ENCODE peak calls at places on chromosomes 12 and 14, in five cellular contexts. D, E, M, A and T are unnamed samples.

GRCh38 chr12:85448548-85449139 is 168.6 kb downstream of the ALX1 start:
- DNase-seq in D (no peak), E (no peak), M (no peak), A (no peak), T (no peak)

GRCh38 chr14:52059614-52060013 is 9.2 kb downstream of the NID2 start:
- DNase-seq in D (no peak), E (no peak), M (no peak), A (no peak), T (no peak)

GRCh38 chr12:122840580-122841513 is 5.6 kb downstream of the HIP1R start:
- DNase-seq in D (no peak), E (no peak), M (no peak), A (peak), T (no peak)

GRCh38 chr14:51957950-51958349 is 31.4 kb upstream of the RTRAF start:
- DNase-seq in D (no peak), E (no peak), M (no peak), A (peak), T (no peak)

GRCh38 chr14:91128699-91129098 is 14.8 kb downstream of the DGLUCY start:
- DNase-seq in D (no peak), E (no peak), M (no peak), A (no peak), T (no peak)

GRCh38 chr14:97411938-97412612 is 614.9 kb downstream of the VRK1 start:
- DNase-seq in D (no peak), E (no peak), M (no peak), A (no peak), T (no peak)

GRCh38 chr12:104494137-104494815 is 37.5 kb downstream of the CHST11 start:
- DNase-seq in D (no peak), E (no peak), M (no peak), A (no peak), T (no peak)

GRCh38 chr14:88630565-88630964 is 67.7 kb downstream of the ZC3H14 start:
- DNase-seq in D (no peak), E (no peak), M (no peak), A (no peak), T (peak)

GRCh38 chr14:81400202-81400678 is at the start of gene STON2:
- DNase-seq in D (no peak), E (no peak), M (no peak), A (no peak), T (no peak)

GRCh38 chr14:26163761-26164160 is 434.1 kb downstream of the NOVA1 start:
- DNase-seq in D (no peak), E (no peak), M (no peak), A (no peak), T (peak)

GRCh38 chr14:53233399-53233798 is 80.3 kb upstream of the DDHD1 start:
- DNase-seq in D (no peak), E (no peak), M (no peak), A (no peak), T (no peak)

GRCh38 chr12:22662356-22662755 is 37.4 kb downstream of the ETNK1 start:
- DNase-seq in D (no peak), E (no peak), M (no peak), A (no peak), T (no peak)

GRCh38 chr12:1970331-1970900 is 33.8 kb downstream of the DCP1B start:
- DNase-seq in D (no peak), E (no peak), M (no peak), A (no peak), T (no peak)

GRCh38 chr12:75712223-75712622 is 200.8 kb upstream of the KRR1 start:
- DNase-seq in D (no peak), E (no peak), M (no peak), A (no peak), T (no peak)

GRCh38 chr12:39752482-39753147 is 133.0 kb upstream of the ABCD2 start:
- DNase-seq in D (no peak), E (no peak), M (no peak), A (no peak), T (no peak)

GRCh38 chr14:72060917-72061316 is 128.7 kb downstream of the RGS6 start:
- DNase-seq in D (no peak), E (no peak), M (no peak), A (no peak), T (no peak)

GRCh38 chr12:104482113-104482512 is 25.4 kb downstream of the CHST11 start:
- DNase-seq in D (no peak), E (no peak), M (no peak), A (no peak), T (no peak)

GRCh38 chr14:88247228-88247627 is 75.8 kb downstream of the KCNK10 start:
- DNase-seq in D (no peak), E (no peak), M (no peak), A (no peak), T (no peak)

GRCh38 chr12:108337235-108338223 is 1.6 kb downstream of the CMKLR1 start:
- DNase-seq in D (no peak), E (no peak), M (no peak), A (peak), T (no peak)

GRCh38 chr12:76346798-76347420 is 1.3 kb downstream of the BBS10 start:
- DNase-seq in D (peak), E (no peak), M (no peak), A (peak), T (no peak)

GRCh38 chr14:20652996-20653975 is 11.8 kb upstream of the OR6S1 start:
- DNase-seq in D (peak), E (no peak), M (no peak), A (no peak), T (no peak)

GRCh38 chr12:99495797-99496196 is 151.8 kb upstream of the GARIN6 start:
- DNase-seq in D (no peak), E (no peak), M (no peak), A (no peak), T (no peak)

GRCh38 chr12:129723260-129723659 is 180.6 kb downstream of the TMEM132D start:
- DNase-seq in D (no peak), E (no peak), M (no peak), A (no peak), T (no peak)

GRCh38 chr12:131311764-131312163 is 358.1 kb downstream of the ADGRD1 start:
- DNase-seq in D (no peak), E (no peak), M (no peak), A (no peak), T (no peak)

GRCh38 chr12:47777741-47778558 is 4.9 kb downstream of the SLC48A1 start:
- DNase-seq in D (no peak), E (no peak), M (peak), A (no peak), T (no peak)

GRCh38 chr12:111034911-111035577 is 114.7 kb upstream of the MYL2 start:
- DNase-seq in D (no peak), E (no peak), M (no peak), A (no peak), T (no peak)

GRCh38 chr12:130872179-130873096 is 572 bp downstream of the RAN start:
- DNase-seq in D (no peak), E (no peak), M (peak), A (peak), T (no peak)

GRCh38 chr12:106170285-106170684 is 31.5 kb upstream of the NUAK1 start:
- DNase-seq in D (no peak), E (no peak), M (no peak), A (no peak), T (no peak)

GRCh38 chr12:127567531-127567930 is 699.4 kb upstream of the TMEM132C start:
- DNase-seq in D (no peak), E (no peak), M (no peak), A (no peak), T (no peak)

GRCh38 chr12:124764451-124764850 is 99.2 kb downstream of the SCARB1 start:
- DNase-seq in D (peak), E (no peak), M (no peak), A (peak), T (no peak)

GRCh38 chr12:1529862-1530591 is 64.4 kb downstream of the FBXL14 start:
- DNase-seq in D (no peak), E (no peak), M (peak), A (no peak), T (no peak)

GRCh38 chr12:113203852-113204760 is 17.2 kb upstream of the TPCN1 start:
- DNase-seq in D (no peak), E (no peak), M (no peak), A (peak), T (no peak)

GRCh38 chr12:124394462-124395128 is 99.7 kb downstream of the RFLNA start:
- DNase-seq in D (no peak), E (no peak), M (no peak), A (no peak), T (no peak)

GRCh38 chr14:95157987-95158712 is 821 bp upstream of the DICER1 start:
- DNase-seq in D (no peak), E (no peak), M (no peak), A (no peak), T (no peak)

GRCh38 chr14:30600907-30601578 is 21.1 kb upstream of the SCFD1 start:
- DNase-seq in D (no peak), E (no peak), M (no peak), A (no peak), T (no peak)

GRCh38 chr12:38056701-38057689 is 259.6 kb upstream of the ALG10B start:
- DNase-seq in D (no peak), E (no peak), M (no peak), A (no peak), T (no peak)

GRCh38 chr14:104390941-104391901 is 188.3 kb upstream of the C14orf180 start:
- DNase-seq in D (no peak), E (no peak), M (peak), A (peak), T (no peak)

GRCh38 chr12:80754259-80754658 is 37.5 kb downstream of the MYF5 start:
- DNase-seq in D (no peak), E (no peak), M (no peak), A (no peak), T (no peak)

GRCh38 chr12:27779416-27779815 is 617 bp upstream of the KLHL42 start:
- DNase-seq in D (no peak), E (no peak), M (no peak), A (peak), T (no peak)

GRCh38 chr12:16939871-16940306 is 333.9 kb upstream of the LMO3 start:
- DNase-seq in D (peak), E (no peak), M (peak), A (no peak), T (peak)
- TF ChIP-seq CTCF in D (peak), E (no peak), M (peak), A (peak), T (peak)

GRCh38 chr12:45260481-45260824 is 44.6 kb downstream of the ANO6 start:
- DNase-seq in D (no peak), E (no peak), M (no peak), A (no peak), T (no peak)

GRCh38 chr12:45257185-45257585 is 41.3 kb downstream of the ANO6 start:
- DNase-seq in D (no peak), E (no peak), M (no peak), A (no peak), T (no peak)

GRCh38 chr12:45263587-45263986 is 47.7 kb downstream of the ANO6 start:
- DNase-seq in D (no peak), E (no peak), M (no peak), A (no peak), T (no peak)

GRCh38 chr12:45260854-45261253 is 45.0 kb downstream of the ANO6 start:
- DNase-seq in D (no peak), E (no peak), M (no peak), A (no peak), T (no peak)

GRCh38 chr12:45259732-45260480 is 44.0 kb downstream of the ANO6 start:
- DNase-seq in D (no peak), E (no peak), M (no peak), A (no peak), T (no peak)
- H3K4me3 ChIP-seq in D (no peak), E (no peak), M (no peak), A (no peak), T (no peak)

DNA sequence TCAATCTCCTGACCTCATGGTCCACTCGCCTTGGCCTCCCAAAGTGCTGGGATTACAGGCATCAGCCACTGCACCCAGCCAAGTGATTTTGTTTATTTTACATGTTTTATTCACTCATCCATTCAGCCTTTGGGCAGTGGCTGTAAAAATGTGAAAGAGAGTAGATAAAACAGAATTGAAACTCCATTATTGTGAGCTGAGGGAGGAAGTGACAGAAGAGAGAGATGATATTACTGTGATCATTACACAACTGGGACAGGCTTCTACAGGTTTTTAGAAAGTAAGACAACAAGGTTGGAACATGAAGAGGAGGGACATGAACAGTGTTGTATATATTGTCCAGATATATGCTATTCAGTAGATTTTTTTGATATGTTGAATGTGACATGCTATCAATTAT is 25.0 kb downstream of the CREBL2 start:
- DNase-seq in D (no peak), E (no peak), M (no peak), A (no peak), T (no peak)
- TF ChIP-seq CTCF in D (no peak), E (no peak), M (no peak), A (no peak), T (no peak)

DNA sequence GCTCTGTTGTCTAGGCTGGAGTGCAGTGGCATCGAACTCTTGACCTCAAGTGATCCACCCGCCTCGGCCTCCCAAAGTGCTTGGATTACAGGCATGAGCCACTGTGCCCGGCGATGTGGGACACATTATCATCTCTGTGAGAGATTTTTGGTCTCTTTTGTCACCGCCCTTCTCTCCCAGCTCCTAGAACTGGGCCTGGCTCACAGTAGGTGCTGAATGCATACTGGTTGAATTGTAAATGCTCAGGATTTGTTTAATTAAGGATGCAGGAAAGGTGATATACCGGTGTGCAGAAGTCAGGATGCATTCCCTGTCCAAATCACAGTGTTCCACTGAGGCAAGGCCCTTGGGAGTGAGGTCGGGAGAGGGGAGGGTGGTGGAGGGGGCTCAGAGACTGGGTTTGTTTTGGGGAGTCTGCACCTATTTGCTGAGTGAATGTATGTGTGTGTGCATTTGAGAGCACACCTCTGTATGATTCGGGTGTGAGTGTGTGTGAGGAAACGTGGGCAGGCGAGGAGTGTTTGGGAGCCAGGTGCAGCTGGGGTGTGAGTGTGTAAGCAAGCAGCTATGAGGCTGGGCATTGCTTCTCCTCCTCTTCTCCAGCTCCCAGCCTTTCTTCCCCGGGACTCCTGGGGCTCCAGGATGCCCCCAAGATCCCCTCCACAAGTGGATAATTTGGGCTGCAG is 1.0 kb upstream of the KRT18 start:
- DNase-seq in D (no peak), E (no peak), M (no peak), A (no peak), T (no peak)
- H3K4me3 ChIP-seq in D (peak), E (peak), M (peak), A (no peak), T (no peak)

GRCh38 chr14:27338012-27338411 is 740.2 kb upstream of the NOVA1 start:
- DNase-seq in D (no peak), E (no peak), M (no peak), A (no peak), T (no peak)
- TF ChIP-seq CTCF in D (no peak), E (no peak), M (no peak), A (no peak), T (no peak)

GRCh38 chr12:14946162-14946561 is 7.8 kb upstream of the ERP27 start:
- DNase-seq in D (no peak), E (no peak), M (no peak), A (no peak), T (no peak)
- H3K4me3 ChIP-seq in D (no peak), E (no peak), M (no peak), A (no peak), T (no peak)

GRCh38 chr14:100902295-100902694 is 1.2 kb downstream of the RTL1 start:
- DNase-seq in D (no peak), E (no peak), M (no peak), A (peak), T (no peak)
- TF ChIP-seq CTCF in D (peak), E (peak), M (no peak), A (no peak), T (peak)

GRCh38 chr12:24905431-24905830 is 43.5 kb downstream of the BCAT1 start:
- DNase-seq in D (no peak), E (no peak), M (no peak), A (no peak), T (no peak)

GRCh38 chr12:24902521-24903304 is 46.2 kb downstream of the BCAT1 start:
- DNase-seq in D (no peak), E (no peak), M (peak), A (no peak), T (no peak)

GRCh38 chr12:24901975-24902461 is 46.9 kb downstream of the BCAT1 start:
- DNase-seq in D (no peak), E (no peak), M (no peak), A (no peak), T (peak)

GRCh38 chr12:24904871-24905270 is 44.0 kb downstream of the BCAT1 start:
- DNase-seq in D (no peak), E (no peak), M (no peak), A (no peak), T (no peak)

GRCh38 chr12:24903305-24904088 is 45.4 kb downstream of the BCAT1 start:
- DNase-seq in D (no peak), E (no peak), M (no peak), A (no peak), T (no peak)
- H3K4me3 ChIP-seq in D (peak), E (peak), M (peak), A (no peak), T (peak)

GRCh38 chr12:5073054-5073453 is 29.4 kb downstream of the KCNA5 start:
- DNase-seq in D (no peak), E (no peak), M (no peak), A (no peak), T (no peak)
- TF ChIP-seq CTCF in D (no peak), E (no peak), M (no peak), A (no peak), T (peak)

GRCh38 chr12:52045794-52046199 is 5.4 kb upstream of the NR4A1 start:
- DNase-seq in D (no peak), E (no peak), M (peak), A (peak), T (no peak)
- H3K4me3 ChIP-seq in D (no peak), E (no peak), M (no peak), A (no peak), T (no peak)